ENCODE peak calls at places on chromosome 14, in ten cellular contexts. One of them, this sample, is unnamed.
A peak's percentile ranks its signal among the peaks of the same experiment; 100 is the strongest.

GRCh38 chr14:61355892-61356325 is 34.5 kb downstream of the PRKCH start:
- DNase-seq in hepatocyte: peak; percentile 51
- DNase-seq in PC-3: peak; percentile 100
- DNase-seq in lung: peak; percentile 74
- DNase-seq in IMR-90: peak; percentile 11
- DNase-seq in body of pancreas: peak; percentile 22
- DNase-seq in fibroblast of pulmonary artery: peak; percentile 96
- DNase-seq in progenitor cell of endocrine pancreas: no peak
- DNase-seq in lower lobe of right lung: peak; percentile 62
- DNase-seq in CD8-positive, alpha-beta T cell: peak; percentile 37
- DNase-seq in this sample: no peak

GRCh38 chr14:62722406-62722805 is 322.9 kb downstream of the KCNH5 start:
- DNase-seq in hepatocyte: no peak
- DNase-seq in PC-3: peak; percentile 18
- DNase-seq in lung: no peak
- DNase-seq in IMR-90: peak; percentile 15
- DNase-seq in body of pancreas: no peak
- DNase-seq in fibroblast of pulmonary artery: no peak
- DNase-seq in progenitor cell of endocrine pancreas: no peak
- DNase-seq in lower lobe of right lung: no peak
- DNase-seq in CD8-positive, alpha-beta T cell: no peak
- DNase-seq in this sample: no peak

GRCh38 chr14:89369656-89370055 is 47.4 kb downstream of the FOXN3 start:
- DNase-seq in hepatocyte: no peak
- DNase-seq in PC-3: no peak
- DNase-seq in lung: no peak
- DNase-seq in IMR-90: no peak
- DNase-seq in body of pancreas: no peak
- DNase-seq in fibroblast of pulmonary artery: no peak
- DNase-seq in progenitor cell of endocrine pancreas: no peak
- DNase-seq in lower lobe of right lung: no peak
- DNase-seq in CD8-positive, alpha-beta T cell: no peak
- DNase-seq in this sample: no peak

GRCh38 chr14:51367600-51367931 is 127.5 kb downstream of the TMX1 start:
- DNase-seq in hepatocyte: no peak
- DNase-seq in PC-3: no peak
- DNase-seq in lung: no peak
- DNase-seq in IMR-90: peak; percentile 83
- DNase-seq in body of pancreas: no peak
- DNase-seq in fibroblast of pulmonary artery: peak; percentile 27
- DNase-seq in progenitor cell of endocrine pancreas: no peak
- DNase-seq in lower lobe of right lung: no peak
- DNase-seq in CD8-positive, alpha-beta T cell: no peak
- DNase-seq in this sample: no peak

GRCh38 chr14:77830692-77831091 is 30.8 kb downstream of the ADCK1 start:
- DNase-seq in hepatocyte: no peak
- DNase-seq in PC-3: peak; percentile 68
- DNase-seq in lung: no peak
- DNase-seq in IMR-90: no peak
- DNase-seq in body of pancreas: no peak
- DNase-seq in fibroblast of pulmonary artery: no peak
- DNase-seq in progenitor cell of endocrine pancreas: no peak
- DNase-seq in lower lobe of right lung: no peak
- DNase-seq in CD8-positive, alpha-beta T cell: no peak
- DNase-seq in this sample: no peak

GRCh38 chr14:99415496-99416281 is 65.0 kb downstream of the SETD3 start:
- DNase-seq in hepatocyte: peak; percentile 89
- DNase-seq in PC-3: peak; percentile 88
- DNase-seq in lung: peak; percentile 68
- DNase-seq in IMR-90: peak; percentile 82
- DNase-seq in body of pancreas: peak; percentile 61
- DNase-seq in fibroblast of pulmonary artery: peak; percentile 89
- DNase-seq in progenitor cell of endocrine pancreas: peak; percentile 54
- DNase-seq in lower lobe of right lung: no peak
- DNase-seq in CD8-positive, alpha-beta T cell: peak; percentile 64
- DNase-seq in this sample: no peak

GRCh38 chr14:89911018-89911919 is 43.3 kb downstream of the EFCAB11 start:
- DNase-seq in hepatocyte: peak; percentile 58
- DNase-seq in PC-3: peak; percentile 40
- DNase-seq in lung: no peak
- DNase-seq in IMR-90: peak; percentile 75
- DNase-seq in body of pancreas: peak; percentile 17
- DNase-seq in fibroblast of pulmonary artery: peak; percentile 72
- DNase-seq in progenitor cell of endocrine pancreas: no peak
- DNase-seq in lower lobe of right lung: no peak
- DNase-seq in CD8-positive, alpha-beta T cell: no peak
- DNase-seq in this sample: no peak

GRCh38 chr14:80959448-80960006 is 4.1 kb downstream of the TSHR start:
- DNase-seq in hepatocyte: no peak
- DNase-seq in PC-3: no peak
- DNase-seq in lung: no peak
- DNase-seq in IMR-90: no peak
- DNase-seq in body of pancreas: no peak
- DNase-seq in fibroblast of pulmonary artery: no peak
- DNase-seq in progenitor cell of endocrine pancreas: no peak
- DNase-seq in lower lobe of right lung: no peak
- DNase-seq in CD8-positive, alpha-beta T cell: peak; percentile 46
- DNase-seq in this sample: no peak

GRCh38 chr14:34059925-34060746 is 109.3 kb upstream of the EGLN3 start:
- DNase-seq in hepatocyte: peak; percentile 94
- DNase-seq in PC-3: peak; percentile 89
- DNase-seq in lung: peak; percentile 49
- DNase-seq in IMR-90: peak; percentile 50
- DNase-seq in body of pancreas: peak; percentile 80
- DNase-seq in fibroblast of pulmonary artery: peak; percentile 67
- DNase-seq in progenitor cell of endocrine pancreas: peak; percentile 62
- DNase-seq in lower lobe of right lung: peak; percentile 80
- DNase-seq in CD8-positive, alpha-beta T cell: peak; percentile 48
- DNase-seq in this sample: peak; percentile 94

GRCh38 chr14:29587761-29588160 is 339.9 kb downstream of the PRKD1 start:
- DNase-seq in hepatocyte: no peak
- DNase-seq in PC-3: no peak
- DNase-seq in lung: no peak
- DNase-seq in IMR-90: no peak
- DNase-seq in body of pancreas: no peak
- DNase-seq in fibroblast of pulmonary artery: peak; percentile 32
- DNase-seq in progenitor cell of endocrine pancreas: no peak
- DNase-seq in lower lobe of right lung: no peak
- DNase-seq in CD8-positive, alpha-beta T cell: no peak
- DNase-seq in this sample: no peak

GRCh38 chr14:97634786-97635185 is 837.6 kb downstream of the VRK1 start:
- DNase-seq in hepatocyte: no peak
- DNase-seq in PC-3: peak; percentile 26
- DNase-seq in lung: no peak
- DNase-seq in IMR-90: no peak
- DNase-seq in body of pancreas: no peak
- DNase-seq in fibroblast of pulmonary artery: no peak
- DNase-seq in progenitor cell of endocrine pancreas: no peak
- DNase-seq in lower lobe of right lung: no peak
- DNase-seq in CD8-positive, alpha-beta T cell: peak; percentile 39
- DNase-seq in this sample: no peak

GRCh38 chr14:52259452-52259851 is 8.0 kb upstream of the PTGDR start:
- DNase-seq in hepatocyte: no peak
- DNase-seq in PC-3: no peak
- DNase-seq in lung: no peak
- DNase-seq in IMR-90: no peak
- DNase-seq in body of pancreas: no peak
- DNase-seq in fibroblast of pulmonary artery: peak; percentile 36
- DNase-seq in progenitor cell of endocrine pancreas: no peak
- DNase-seq in lower lobe of right lung: no peak
- DNase-seq in CD8-positive, alpha-beta T cell: no peak
- DNase-seq in this sample: no peak

GRCh38 chr14:69726761-69727511 is 40.0 kb upstream of the SRSF5 start:
- DNase-seq in hepatocyte: peak; percentile 86
- DNase-seq in PC-3: peak; percentile 82
- DNase-seq in lung: peak; percentile 85
- DNase-seq in IMR-90: peak; percentile 58
- DNase-seq in body of pancreas: peak; percentile 78
- DNase-seq in fibroblast of pulmonary artery: peak; percentile 82
- DNase-seq in progenitor cell of endocrine pancreas: peak; percentile 79
- DNase-seq in lower lobe of right lung: peak; percentile 90
- DNase-seq in CD8-positive, alpha-beta T cell: peak; percentile 83
- DNase-seq in this sample: no peak

GRCh38 chr14:64506751-64507150 is 2.2 kb downstream of the ZBTB1 start:
- DNase-seq in hepatocyte: no peak
- DNase-seq in PC-3: no peak
- DNase-seq in lung: no peak
- DNase-seq in IMR-90: no peak
- DNase-seq in body of pancreas: no peak
- DNase-seq in fibroblast of pulmonary artery: no peak
- DNase-seq in progenitor cell of endocrine pancreas: no peak
- DNase-seq in lower lobe of right lung: no peak
- DNase-seq in CD8-positive, alpha-beta T cell: no peak
- DNase-seq in this sample: no peak

GRCh38 chr14:68420354-68420753 is 372.5 kb downstream of the ZFP36L1 start:
- DNase-seq in hepatocyte: no peak
- DNase-seq in PC-3: no peak
- DNase-seq in lung: no peak
- DNase-seq in IMR-90: no peak
- DNase-seq in body of pancreas: no peak
- DNase-seq in fibroblast of pulmonary artery: no peak
- DNase-seq in progenitor cell of endocrine pancreas: no peak
- DNase-seq in lower lobe of right lung: no peak
- DNase-seq in CD8-positive, alpha-beta T cell: no peak
- DNase-seq in this sample: no peak
- TF ChIP-seq CTCF in hepatocyte: no peak
- TF ChIP-seq CTCF in PC-3: no peak
- TF ChIP-seq CTCF in lung: no peak
- TF ChIP-seq CTCF in IMR-90: no peak
- TF ChIP-seq CTCF in body of pancreas: no peak
- TF ChIP-seq CTCF in fibroblast of pulmonary artery: no peak
- TF ChIP-seq CTCF in progenitor cell of endocrine pancreas: no peak
- TF ChIP-seq CTCF in lower lobe of right lung: no peak
- TF ChIP-seq CTCF in CD8-positive, alpha-beta T cell: no peak
- TF ChIP-seq CTCF in this sample: no peak

GRCh38 chr14:100539766-100540140 is 47.5 kb downstream of the BEGAIN start:
- DNase-seq in hepatocyte: no peak
- DNase-seq in PC-3: no peak
- DNase-seq in lung: no peak
- DNase-seq in IMR-90: no peak
- DNase-seq in body of pancreas: peak; percentile 16
- DNase-seq in fibroblast of pulmonary artery: no peak
- DNase-seq in progenitor cell of endocrine pancreas: no peak
- DNase-seq in lower lobe of right lung: peak; percentile 27
- DNase-seq in CD8-positive, alpha-beta T cell: no peak
- DNase-seq in this sample: peak; percentile 69

GRCh38 chr14:100540926-100541620 is 46.1 kb downstream of the BEGAIN start:
- DNase-seq in hepatocyte: no peak
- DNase-seq in PC-3: no peak
- DNase-seq in lung: no peak
- DNase-seq in IMR-90: no peak
- DNase-seq in body of pancreas: peak; percentile 66
- DNase-seq in fibroblast of pulmonary artery: no peak
- DNase-seq in progenitor cell of endocrine pancreas: no peak
- DNase-seq in lower lobe of right lung: peak; percentile 35
- DNase-seq in CD8-positive, alpha-beta T cell: no peak
- DNase-seq in this sample: peak; percentile 85

GRCh38 chr14:100539319-100539645 is 47.9 kb downstream of the BEGAIN start:
- DNase-seq in hepatocyte: no peak
- DNase-seq in PC-3: no peak
- DNase-seq in lung: no peak
- DNase-seq in IMR-90: no peak
- DNase-seq in body of pancreas: no peak
- DNase-seq in fibroblast of pulmonary artery: no peak
- DNase-seq in progenitor cell of endocrine pancreas: no peak
- DNase-seq in lower lobe of right lung: no peak
- DNase-seq in CD8-positive, alpha-beta T cell: no peak
- DNase-seq in this sample: no peak

GRCh38 chr14:100541621-100542560 is 45.3 kb downstream of the BEGAIN start:
- DNase-seq in hepatocyte: no peak
- DNase-seq in PC-3: no peak
- DNase-seq in lung: no peak
- DNase-seq in IMR-90: no peak
- DNase-seq in body of pancreas: peak; percentile 68
- DNase-seq in fibroblast of pulmonary artery: no peak
- DNase-seq in progenitor cell of endocrine pancreas: no peak
- DNase-seq in lower lobe of right lung: peak; percentile 41
- DNase-seq in CD8-positive, alpha-beta T cell: no peak
- DNase-seq in this sample: no peak

GRCh38 chr14:100540141-100540925 is 46.9 kb downstream of the BEGAIN start:
- DNase-seq in hepatocyte: no peak
- DNase-seq in PC-3: no peak
- DNase-seq in lung: no peak
- DNase-seq in IMR-90: no peak
- DNase-seq in body of pancreas: peak; percentile 72
- DNase-seq in fibroblast of pulmonary artery: no peak
- DNase-seq in progenitor cell of endocrine pancreas: no peak
- DNase-seq in lower lobe of right lung: peak; percentile 37
- DNase-seq in CD8-positive, alpha-beta T cell: no peak
- DNase-seq in this sample: peak; percentile 82
- TF ChIP-seq CTCF in hepatocyte: peak; percentile 22
- TF ChIP-seq CTCF in PC-3: peak; percentile 41
- TF ChIP-seq CTCF in lung: no peak
- TF ChIP-seq CTCF in IMR-90: peak; percentile 23
- TF ChIP-seq CTCF in body of pancreas: peak; percentile 63
- TF ChIP-seq CTCF in fibroblast of pulmonary artery: peak; percentile 27
- TF ChIP-seq CTCF in progenitor cell of endocrine pancreas: peak; percentile 49
- TF ChIP-seq CTCF in lower lobe of right lung: no peak
- TF ChIP-seq CTCF in CD8-positive, alpha-beta T cell: no peak
- TF ChIP-seq CTCF in this sample: peak; percentile 57

GRCh38 chr14:102906616-102907302 is 15.7 kb upstream of the AMN start:
- DNase-seq in hepatocyte: no peak
- DNase-seq in PC-3: no peak
- DNase-seq in lung: no peak
- DNase-seq in IMR-90: no peak
- DNase-seq in body of pancreas: no peak
- DNase-seq in fibroblast of pulmonary artery: no peak
- DNase-seq in progenitor cell of endocrine pancreas: no peak
- DNase-seq in lower lobe of right lung: no peak
- DNase-seq in CD8-positive, alpha-beta T cell: no peak
- DNase-seq in this sample: peak; percentile 70
- TF ChIP-seq CTCF in hepatocyte: no peak
- TF ChIP-seq CTCF in PC-3: no peak
- TF ChIP-seq CTCF in lung: no peak
- TF ChIP-seq CTCF in IMR-90: no peak
- TF ChIP-seq CTCF in body of pancreas: no peak
- TF ChIP-seq CTCF in fibroblast of pulmonary artery: no peak
- TF ChIP-seq CTCF in progenitor cell of endocrine pancreas: no peak
- TF ChIP-seq CTCF in lower lobe of right lung: no peak
- TF ChIP-seq CTCF in CD8-positive, alpha-beta T cell: no peak
- TF ChIP-seq CTCF in this sample: no peak

GRCh38 chr14:73591690-73592448 is at the start of gene ACOT4:
- DNase-seq in hepatocyte: peak; percentile 63
- DNase-seq in PC-3: peak; percentile 65
- DNase-seq in lung: peak; percentile 40
- DNase-seq in IMR-90: peak; percentile 20
- DNase-seq in body of pancreas: peak; percentile 52
- DNase-seq in fibroblast of pulmonary artery: peak; percentile 25
- DNase-seq in progenitor cell of endocrine pancreas: peak; percentile 27
- DNase-seq in lower lobe of right lung: peak; percentile 66
- DNase-seq in CD8-positive, alpha-beta T cell: peak; percentile 47
- DNase-seq in this sample: no peak
- TF ChIP-seq CTCF in hepatocyte: no peak
- TF ChIP-seq CTCF in PC-3: peak; percentile 10
- TF ChIP-seq CTCF in lung: no peak
- TF ChIP-seq CTCF in IMR-90: no peak
- TF ChIP-seq CTCF in body of pancreas: peak; percentile 50
- TF ChIP-seq CTCF in fibroblast of pulmonary artery: no peak
- TF ChIP-seq CTCF in progenitor cell of endocrine pancreas: peak; percentile 47
- TF ChIP-seq CTCF in lower lobe of right lung: peak; percentile 13
- TF ChIP-seq CTCF in CD8-positive, alpha-beta T cell: no peak
- TF ChIP-seq CTCF in this sample: peak; percentile 38